ENCODE peak calls at places on chromosomes 13 and 19, in four cellular contexts. P is activated T-helper 9 cell treated with anti-CD3 and anti-CD28 coated beads, Interleukin-2, amount 50 U/mL, for 16 hours; B is activated B cell treated with CpG ODN at 0.5 μM for 24 hours; H is psoas muscle. Z is an unnamed sample.

GRCh38 chr19:38975861-38976271 is 324 bp upstream of the FBXO17 start:
- DNase-seq in P (no peak), B (no peak), H (no peak), Z (peak; percentile 10)

GRCh38 chr13:87889241-87889640 is 218.1 kb downstream of the SLITRK5 start:
- DNase-seq in P (no peak), B (no peak), H (no peak), Z (no peak)

GRCh38 chr19:13095393-13095784 is 7.3 kb downstream of the LYL1 start:
- DNase-seq in P (no peak), B (peak; percentile 58), H (no peak), Z (no peak)

GRCh38 chr13:37417042-37417441 is 181.5 kb downstream of the POSTN start:
- DNase-seq in P (no peak), B (no peak), H (no peak), Z (no peak)

GRCh38 chr19:57572415-57572947 is 6.2 kb downstream of the ZNF416 start:
- DNase-seq in P (no peak), B (no peak), H (no peak), Z (no peak)

GRCh38 chr19:57282011-57282636 is 1.8 kb downstream of the ZNF460 start:
- DNase-seq in P (no peak), B (no peak), H (no peak), Z (no peak)

GRCh38 chr13:112363867-112364528 is 12.2 kb upstream of the SPACA7 start:
- DNase-seq in P (no peak), B (no peak), H (no peak), Z (no peak)

GRCh38 chr13:94641432-94641941 is 39.8 kb downstream of the GPR180 start:
- DNase-seq in P (no peak), B (no peak), H (no peak), Z (no peak)

GRCh38 chr19:10603873-10604459 is 16.9 kb upstream of the AP1M2 start:
- DNase-seq in P (no peak), B (peak; percentile 22), H (no peak), Z (peak; percentile 45)

GRCh38 chr19:10871711-10872550 is 578 bp downstream of the CARM1 start:
- DNase-seq in P (peak; percentile 25), B (peak; percentile 52), H (peak; percentile 58), Z (peak; percentile 36)

GRCh38 chr13:85974604-85975366 is 175.6 kb upstream of the SLITRK6 start:
- DNase-seq in P (no peak), B (no peak), H (no peak), Z (no peak)

GRCh38 chr13:103100795-103101194 is 34.6 kb upstream of the SLC10A2 start:
- DNase-seq in P (no peak), B (no peak), H (no peak), Z (no peak)

GRCh38 chr13:61142506-61142905 is 273.1 kb downstream of the PCDH20 start:
- DNase-seq in P (no peak), B (no peak), H (no peak), Z (no peak)

GRCh38 chr13:44879452-44880058 is 109.7 kb downstream of the NUFIP1 start:
- DNase-seq in P (no peak), B (no peak), H (no peak), Z (no peak)

GRCh38 chr13:108346376-108346775 is 76.9 kb downstream of the TNFSF13B start:
- DNase-seq in P (peak; percentile 6), B (no peak), H (no peak), Z (no peak)

GRCh38 chr19:45117167-45117594 is 24.2 kb downstream of the PPP1R37 start:
- DNase-seq in P (peak; percentile 40), B (no peak), H (no peak), Z (no peak)

GRCh38 chr13:110850840-110851239 is 64.0 kb downstream of the ANKRD10 start:
- DNase-seq in P (no peak), B (no peak), H (no peak), Z (no peak)